ENCODE peak calls at places on chromosome 11, in ten cellular contexts. V is amygdala; K is stomach; Y is pancreas; I is activated T-cell treated with anti-CD3 and anti-CD28 coated beads, Interleukin-2, amount 50 U/mL, for 1 hour; G is posterior vena cava; S is tibial artery; A is type B pancreatic cell; T is dermis blood vessel endothelial cell; L is retina. B is an unnamed sample.

GRCh38 chr11:74388678-74389327 is 9.4 kb downstream of the PGM2L1 start:
- DNase-seq in V (peak; percentile 20), K (peak; percentile 69), Y (no peak), I (no peak), G (no peak), S (peak; percentile 75), A (no peak), T (peak; percentile 77), L (peak; percentile 33), B (peak; percentile 29)

GRCh38 chr11:64245401-64245796 is 1.3 kb downstream of the PPP1R14B start:
- DNase-seq in V (peak; percentile 36), K (peak; percentile 66), Y (peak; percentile 91), I (no peak), G (no peak), S (no peak), A (no peak), T (peak; percentile 34), L (no peak), B (no peak)

GRCh38 chr11:19183641-19184040 is 18.1 kb downstream of the CSRP3 start:
- DNase-seq in V (no peak), K (no peak), Y (no peak), I (no peak), G (no peak), S (no peak), A (no peak), T (no peak), L (no peak), B (no peak)

GRCh38 chr11:35366798-35367197 is 52.6 kb downstream of the SLC1A2 start:
- DNase-seq in V (no peak), K (no peak), Y (no peak), I (no peak), G (no peak), S (no peak), A (no peak), T (no peak), L (no peak), B (no peak)

GRCh38 chr11:126578426-126578825 is 222.9 kb downstream of the ST3GAL4 start:
- DNase-seq in V (no peak), K (no peak), Y (no peak), I (no peak), G (no peak), S (no peak), A (no peak), T (no peak), L (no peak), B (no peak)

GRCh38 chr11:102464859-102465500 is 12.4 kb upstream of the TMEM123 start:
- DNase-seq in V (no peak), K (no peak), Y (no peak), I (no peak), G (no peak), S (no peak), A (no peak), T (no peak), L (no peak), B (no peak)

GRCh38 chr11:123180574-123180973 is 14.5 kb downstream of the CLMP start:
- DNase-seq in V (no peak), K (no peak), Y (no peak), I (no peak), G (no peak), S (no peak), A (no peak), T (no peak), L (no peak), B (no peak)

GRCh38 chr11:110174645-110175310 is 81.6 kb downstream of the ZC3H12C start:
- DNase-seq in V (no peak), K (no peak), Y (no peak), I (no peak), G (no peak), S (no peak), A (no peak), T (no peak), L (no peak), B (no peak)

GRCh38 chr11:19441752-19442553 is 201.2 kb upstream of the E2F8 start:
- DNase-seq in V (no peak), K (peak; percentile 74), Y (no peak), I (no peak), G (peak; percentile 89), S (peak; percentile 70), A (no peak), T (peak; percentile 93), L (no peak), B (no peak)

GRCh38 chr11:66600219-66600923 is 7.4 kb downstream of the CCS start:
- DNase-seq in V (no peak), K (no peak), Y (peak; percentile 11), I (no peak), G (no peak), S (no peak), A (no peak), T (no peak), L (no peak), B (no peak)

GRCh38 chr11:120998581-120998980 is 25.3 kb upstream of the TBCEL start:
- DNase-seq in V (no peak), K (no peak), Y (no peak), I (no peak), G (no peak), S (no peak), A (no peak), T (no peak), L (no peak), B (no peak)

GRCh38 chr11:62792193-62792575 is 378 bp upstream of the TMEM223 start:
- DNase-seq in V (no peak), K (no peak), Y (no peak), I (no peak), G (peak; percentile 72), S (no peak), A (no peak), T (no peak), L (no peak), B (no peak)

GRCh38 chr11:9753031-9753430 is 89.2 kb downstream of the SWAP70 start:
- DNase-seq in V (no peak), K (no peak), Y (no peak), I (no peak), G (no peak), S (no peak), A (no peak), T (peak; percentile 38), L (no peak), B (no peak)

GRCh38 chr11:2801711-2802388 is 83.7 kb downstream of the CDKN1C start:
- DNase-seq in V (no peak), K (peak; percentile 23), Y (peak; percentile 56), I (peak; percentile 12), G (peak; percentile 61), S (peak; percentile 10), A (no peak), T (no peak), L (no peak), B (no peak)

GRCh38 chr11:106748059-106748458 is 270.2 kb downstream of the GUCY1A2 start:
- DNase-seq in V (no peak), K (no peak), Y (no peak), I (no peak), G (no peak), S (no peak), A (no peak), T (no peak), L (no peak), B (no peak)

GRCh38 chr11:119338946-119339580 is 1.6 kb downstream of the C1QTNF5 start:
- DNase-seq in V (no peak), K (no peak), Y (no peak), I (no peak), G (no peak), S (no peak), A (no peak), T (peak; percentile 34), L (no peak), B (no peak)

GRCh38 chr11:46216040-46216764 is 61.3 kb upstream of the CREB3L1 start:
- DNase-seq in V (no peak), K (peak; percentile 40), Y (no peak), I (no peak), G (no peak), S (no peak), A (no peak), T (no peak), L (peak; percentile 25), B (no peak)

GRCh38 chr11:65576867-65577755 is 1.3 kb downstream of the EHBP1L1 start:
- DNase-seq in V (no peak), K (peak; percentile 78), Y (peak; percentile 84), I (no peak), G (peak; percentile 94), S (peak; percentile 80), A (no peak), T (peak; percentile 64), L (no peak), B (no peak)

GRCh38 chr11:112345166-112345565 is 84.5 kb upstream of the PLET1 start:
- DNase-seq in V (no peak), K (no peak), Y (no peak), I (no peak), G (no peak), S (no peak), A (no peak), T (no peak), L (no peak), B (no peak)

GRCh38 chr11:113951487-113951886 is 23.4 kb upstream of the HTR3A start:
- DNase-seq in V (no peak), K (no peak), Y (no peak), I (no peak), G (no peak), S (no peak), A (no peak), T (no peak), L (no peak), B (no peak)

GRCh38 chr11:1034001-1034400 is 2.5 kb downstream of the MUC6 start:
- DNase-seq in V (no peak), K (no peak), Y (peak; percentile 87), I (no peak), G (no peak), S (no peak), A (no peak), T (no peak), L (no peak), B (no peak)

GRCh38 chr11:32333335-32333991 is 101.9 kb downstream of the WT1 start:
- DNase-seq in V (peak; percentile 31), K (peak; percentile 63), Y (peak; percentile 85), I (peak; percentile 19), G (peak; percentile 82), S (peak; percentile 49), A (no peak), T (peak; percentile 48), L (peak; percentile 89), B (no peak)

GRCh38 chr11:15451713-15452112 is 337.0 kb downstream of the INSC start:
- DNase-seq in V (no peak), K (no peak), Y (no peak), I (no peak), G (no peak), S (no peak), A (no peak), T (no peak), L (no peak), B (no peak)

B was measured in NCI-H2081 treated with DMSO at 0.1 percent for 48 hours.